ENCODE peak calls at places on chromosomes 11 and 22, in four cellular contexts. One of them, this sample, is unnamed.

GRCh38 chr22:38109391-38110000 is 988 bp downstream of the BAIAP2L2 start:
- DNase-seq in mucosa of descending colon: no peak
- DNase-seq in mammary epithelial cell: no peak
- DNase-seq in SK-N-SH: no peak
- DNase-seq in this sample: no peak

GRCh38 chr11:87391501-87391900 is 353.8 kb downstream of the TMEM135 start:
- DNase-seq in mammary epithelial cell: no peak
- DNase-seq in mucosa of descending colon: no peak
- DNase-seq in SK-N-SH: no peak
- DNase-seq in this sample: no peak

GRCh38 chr22:31230155-31230870 is 18.2 kb downstream of the LIMK2 start:
- DNase-seq in mammary epithelial cell: no peak
- DNase-seq in mucosa of descending colon: no peak
- DNase-seq in SK-N-SH: no peak
- DNase-seq in this sample: no peak

GRCh38 chr22:35455529-35455928 is 55.6 kb downstream of the MCM5 start:
- DNase-seq in mammary epithelial cell: no peak
- DNase-seq in mucosa of descending colon: no peak
- DNase-seq in SK-N-SH: no peak
- DNase-seq in this sample: no peak

GRCh38 chr11:112004389-112004788 is 20.8 kb upstream of the DLAT start:
- DNase-seq in mucosa of descending colon: no peak
- DNase-seq in mammary epithelial cell: no peak
- DNase-seq in SK-N-SH: peak; percentile 28
- DNase-seq in this sample: peak; percentile 2

GRCh38 chr22:41772645-41773044 is 27.8 kb upstream of the CCDC134 start:
- DNase-seq in SK-N-SH: no peak
- DNase-seq in mammary epithelial cell: peak; percentile 52
- DNase-seq in mucosa of descending colon: no peak
- DNase-seq in this sample: peak; percentile 16

GRCh38 chr11:124739479-124740276 is at the start of gene NRGN:
- DNase-seq in mucosa of descending colon: peak; percentile 92
- DNase-seq in mammary epithelial cell: peak; percentile 81
- DNase-seq in SK-N-SH: peak; percentile 98
- DNase-seq in this sample: peak; percentile 91

GRCh38 chr11:67648140-67648795 is 2.3 kb downstream of the ACY3 start:
- DNase-seq in SK-N-SH: no peak
- DNase-seq in mucosa of descending colon: peak; percentile 70
- DNase-seq in mammary epithelial cell: no peak
- DNase-seq in this sample: no peak

GRCh38 chr11:124841765-124842700 is 23.2 kb upstream of the ROBO3 start:
- DNase-seq in mammary epithelial cell: no peak
- DNase-seq in SK-N-SH: no peak
- DNase-seq in mucosa of descending colon: no peak
- DNase-seq in this sample: no peak

GRCh38 chr11:6608011-6608410 is 4.0 kb downstream of the TAF10 start:
- DNase-seq in mammary epithelial cell: no peak
- DNase-seq in mucosa of descending colon: no peak
- DNase-seq in SK-N-SH: no peak
- DNase-seq in this sample: no peak

GRCh38 chr11:93740031-93740801 is 1.1 kb downstream of the TAF1D start:
- DNase-seq in mammary epithelial cell: peak; percentile 79
- DNase-seq in mucosa of descending colon: peak; percentile 63
- DNase-seq in SK-N-SH: no peak
- DNase-seq in this sample: peak; percentile 26

GRCh38 chr22:30920407-30920806 is 48.2 kb downstream of the MORC2 start:
- DNase-seq in mammary epithelial cell: peak; percentile 52
- DNase-seq in SK-N-SH: peak; percentile 84
- DNase-seq in mucosa of descending colon: peak; percentile 68
- DNase-seq in this sample: peak; percentile 65

GRCh38 chr11:107561688-107562087 is 3.8 kb downstream of the ALKBH8 start:
- DNase-seq in SK-N-SH: no peak
- DNase-seq in mucosa of descending colon: no peak
- DNase-seq in mammary epithelial cell: peak; percentile 87
- DNase-seq in this sample: peak; percentile 49

GRCh38 chr11:133338588-133338987 is 193.7 kb downstream of the OPCML start:
- DNase-seq in SK-N-SH: no peak
- DNase-seq in mucosa of descending colon: no peak
- DNase-seq in mammary epithelial cell: no peak
- DNase-seq in this sample: no peak

GRCh38 chr11:8928981-8929615 is 3.6 kb downstream of the C11orf16 start:
- DNase-seq in mucosa of descending colon: no peak
- DNase-seq in mammary epithelial cell: peak; percentile 48
- DNase-seq in SK-N-SH: no peak
- DNase-seq in this sample: no peak

GRCh38 chr22:48567213-48567975 is 1260.3 kb downstream of the BRD1 start:
- DNase-seq in SK-N-SH: peak; percentile 83
- DNase-seq in mammary epithelial cell: no peak
- DNase-seq in mucosa of descending colon: peak; percentile 17
- DNase-seq in this sample: no peak

DNA sequence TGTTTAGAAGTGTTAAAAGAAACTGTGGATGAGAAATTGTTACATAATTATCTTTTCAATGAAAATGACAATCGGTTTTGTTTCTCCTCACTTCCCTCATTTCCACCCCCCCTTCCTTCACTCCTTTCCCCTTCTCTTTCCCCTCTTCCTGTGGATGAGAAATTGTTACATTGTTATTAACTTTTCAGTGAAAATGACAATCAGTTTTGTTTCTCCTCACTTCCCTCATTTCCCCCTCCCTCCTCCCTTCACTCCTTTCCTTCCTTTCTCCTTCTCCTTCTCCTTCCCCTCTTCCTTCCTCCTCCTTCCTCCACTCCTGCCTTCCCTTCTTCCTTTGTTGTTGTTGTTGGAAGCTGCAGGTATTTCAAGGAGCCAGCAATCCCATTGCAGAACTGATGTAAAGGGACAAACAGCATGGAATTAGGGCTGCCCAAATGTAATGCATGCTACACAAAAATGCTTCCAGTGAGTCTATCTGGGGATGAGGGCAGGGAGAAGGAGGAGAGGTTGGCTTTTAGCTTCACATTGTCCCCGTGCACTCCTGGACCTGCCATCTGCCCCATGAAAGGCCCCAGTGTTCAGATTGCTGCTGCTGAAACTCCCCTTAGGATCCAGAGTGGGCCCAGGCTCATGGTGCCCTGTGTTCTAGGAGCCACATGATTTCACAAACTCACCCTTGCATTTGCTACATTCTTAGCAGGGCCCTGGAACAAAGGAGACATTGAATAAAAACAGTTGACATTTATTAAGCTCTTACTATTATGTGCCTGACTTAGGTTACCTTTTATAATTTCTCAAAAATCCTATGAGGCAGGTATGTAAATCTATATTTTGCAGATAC is 133.0 kb upstream of the TIMP3 start:
- DNase-seq in SK-N-SH: no peak
- DNase-seq in mammary epithelial cell: no peak
- DNase-seq in mucosa of descending colon: no peak
- DNase-seq in this sample: no peak
- H3K4me3 ChIP-seq in SK-N-SH: no peak overlapping the region
- H3K4me3 ChIP-seq in mammary epithelial cell: no peak overlapping the region
- H3K4me3 ChIP-seq in mucosa of descending colon: no peak overlapping the region
- H3K4me3 ChIP-seq in this sample: no peak overlapping the region

GRCh38 chr11:46669606-46670243 is 30.7 kb downstream of the ARHGAP1 start:
- DNase-seq in mammary epithelial cell: no peak
- DNase-seq in mucosa of descending colon: no peak
- DNase-seq in SK-N-SH: peak; percentile 49
- DNase-seq in this sample: no peak
- H3K36me3 ChIP-seq in mammary epithelial cell: peaks cover 28% of the 10 kb centered on the region
- H3K36me3 ChIP-seq in mucosa of descending colon: peaks cover 11% of the 10 kb centered on the region
- H3K36me3 ChIP-seq in SK-N-SH: peaks cover 39% of the 10 kb centered on the region
- H3K36me3 ChIP-seq in this sample: peaks cover 40% of the 10 kb centered on the region

GRCh38 chr11:70040452-70040851 is 37.7 kb upstream of the ANO1 start:
- DNase-seq in mucosa of descending colon: no peak
- DNase-seq in mammary epithelial cell: no peak
- DNase-seq in SK-N-SH: no peak
- DNase-seq in this sample: no peak

GRCh38 chr11:70038034-70038834 is 39.9 kb upstream of the ANO1 start:
- DNase-seq in mucosa of descending colon: no peak
- DNase-seq in SK-N-SH: no peak
- DNase-seq in mammary epithelial cell: no peak
- DNase-seq in this sample: no peak

GRCh38 chr11:70043482-70043881 is 34.6 kb upstream of the ANO1 start:
- DNase-seq in mammary epithelial cell: no peak
- DNase-seq in SK-N-SH: no peak
- DNase-seq in mucosa of descending colon: no peak
- DNase-seq in this sample: no peak

GRCh38 chr11:70036971-70037882 is 40.9 kb upstream of the ANO1 start:
- DNase-seq in mammary epithelial cell: no peak
- DNase-seq in SK-N-SH: no peak
- DNase-seq in mucosa of descending colon: no peak
- DNase-seq in this sample: no peak

DNA sequence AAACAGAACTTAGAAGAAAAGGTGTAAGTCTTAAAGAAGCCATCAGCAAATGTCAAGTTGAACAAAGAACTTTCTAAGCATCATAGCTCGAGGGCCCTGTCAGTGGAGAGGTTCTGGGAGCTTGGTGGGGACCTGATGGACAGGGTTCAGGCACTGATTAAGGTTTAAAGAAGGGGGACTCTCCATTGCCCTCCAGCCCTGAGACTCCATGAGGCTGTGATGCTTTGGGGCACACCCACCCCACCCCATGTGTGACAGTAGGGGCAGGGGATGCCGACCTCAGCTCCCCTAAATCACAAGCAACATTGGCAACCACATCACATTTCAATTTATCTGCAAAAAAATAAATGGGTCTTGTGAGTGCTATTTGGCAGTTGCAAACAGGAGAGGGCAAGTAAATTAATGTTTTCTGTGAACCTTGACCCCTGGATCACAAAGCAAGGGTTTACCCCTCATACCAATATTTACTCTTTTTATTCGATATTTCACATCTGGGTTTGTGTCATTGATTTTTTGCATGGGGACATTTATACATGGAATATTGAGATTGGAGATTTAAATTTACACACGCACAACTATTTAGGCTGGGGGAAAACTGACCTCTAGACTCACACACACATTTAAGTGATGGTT is 37.1 kb upstream of the ANO1 start:
- DNase-seq in SK-N-SH: no peak
- DNase-seq in mammary epithelial cell: no peak
- DNase-seq in mucosa of descending colon: no peak
- DNase-seq in this sample: no peak
- H3K9me3 ChIP-seq in SK-N-SH: peaks cover 18% of the 10 kb centered on the region
- H3K9me3 ChIP-seq in mammary epithelial cell: peaks cover 30% of the 10 kb centered on the region
- H3K9me3 ChIP-seq in mucosa of descending colon: peaks cover 13% of the 10 kb centered on the region
- H3K9me3 ChIP-seq in this sample: peaks cover 35% of the 10 kb centered on the region

GRCh38 chr11:30017467-30017895 is 651 bp upstream of the KCNA4 start:
- DNase-seq in SK-N-SH: no peak
- DNase-seq in mucosa of descending colon: no peak
- DNase-seq in mammary epithelial cell: no peak
- DNase-seq in this sample: no peak

GRCh38 chr11:30012346-30012745 is 4.5 kb downstream of the KCNA4 start:
- DNase-seq in mucosa of descending colon: no peak
- DNase-seq in mammary epithelial cell: no peak
- DNase-seq in SK-N-SH: no peak
- DNase-seq in this sample: no peak

GRCh38 chr11:30018443-30018842 is 1.6 kb upstream of the KCNA4 start:
- DNase-seq in mucosa of descending colon: peak; percentile 45
- DNase-seq in mammary epithelial cell: no peak
- DNase-seq in SK-N-SH: no peak
- DNase-seq in this sample: no peak

GRCh38 chr11:30016588-30017363 is at the start of gene KCNA4:
- DNase-seq in mammary epithelial cell: no peak
- DNase-seq in mucosa of descending colon: no peak
- DNase-seq in SK-N-SH: peak; percentile 66
- DNase-seq in this sample: peak; percentile 8

GRCh38 chr11:30015725-30016449 is 943 bp downstream of the KCNA4 start:
- DNase-seq in mammary epithelial cell: no peak
- DNase-seq in mucosa of descending colon: no peak
- DNase-seq in SK-N-SH: peak; percentile 16
- DNase-seq in this sample: no peak
- H3K4me3 ChIP-seq in mammary epithelial cell: no peak overlapping the region
- H3K4me3 ChIP-seq in mucosa of descending colon: no peak overlapping the region
- H3K4me3 ChIP-seq in SK-N-SH: no peak overlapping the region
- H3K4me3 ChIP-seq in this sample: no peak overlapping the region

DNA sequence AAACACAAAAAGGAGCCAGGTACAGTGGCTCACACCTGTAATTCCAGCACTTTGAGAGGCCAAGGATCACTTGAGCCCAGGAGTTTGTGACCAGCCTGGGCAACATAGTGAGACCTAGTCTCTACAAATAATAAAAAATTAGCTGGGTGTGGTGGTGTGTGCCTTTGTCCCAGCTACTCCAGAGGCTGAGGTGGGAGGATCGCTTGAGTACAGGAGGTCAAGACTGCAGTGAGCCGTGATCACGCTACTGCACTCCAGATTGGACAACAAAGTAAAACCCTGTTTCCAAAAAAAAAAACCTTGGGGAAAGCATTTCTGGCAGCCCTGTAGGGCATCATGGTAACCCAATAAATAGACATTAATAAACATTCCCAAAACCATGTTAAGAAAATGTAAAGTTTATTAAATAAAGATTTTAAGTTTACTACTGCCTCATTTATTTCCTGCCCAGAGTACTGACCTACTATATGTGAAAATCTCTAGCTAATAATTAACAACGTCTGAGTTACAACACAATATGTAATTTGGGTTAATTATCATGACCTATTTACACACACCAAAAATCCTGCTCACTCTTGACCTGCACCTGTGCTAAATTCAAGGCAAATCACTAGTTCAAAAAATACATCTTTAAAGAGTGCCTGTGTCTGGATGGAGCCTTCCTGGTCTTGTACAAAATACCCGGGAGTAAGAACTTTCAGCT is 8.4 kb downstream of the EEF1G start:
- DNase-seq in SK-N-SH: no peak
- DNase-seq in mammary epithelial cell: no peak
- DNase-seq in mucosa of descending colon: peak; percentile 12
- DNase-seq in this sample: no peak
- H3K36me3 ChIP-seq in SK-N-SH: peaks cover 66% of the 10 kb centered on the region
- H3K36me3 ChIP-seq in mammary epithelial cell: peaks cover 46% of the 10 kb centered on the region
- H3K36me3 ChIP-seq in mucosa of descending colon: peaks cover 6% of the 10 kb centered on the region
- H3K36me3 ChIP-seq in this sample: peaks cover 88% of the 10 kb centered on the region

GRCh38 chr11:120324932-120325810 is at the start of gene TLCD5:
- DNase-seq in SK-N-SH: peak; percentile 93
- DNase-seq in mammary epithelial cell: peak; percentile 60
- DNase-seq in mucosa of descending colon: peak; percentile 67
- DNase-seq in this sample: peak; percentile 86
- H3K9me3 ChIP-seq in SK-N-SH: no peaks in the 10 kb centered on the region
- H3K9me3 ChIP-seq in mammary epithelial cell: no peaks in the 10 kb centered on the region
- H3K9me3 ChIP-seq in mucosa of descending colon: no peaks in the 10 kb centered on the region
- H3K9me3 ChIP-seq in this sample: no peaks in the 10 kb centered on the region

GRCh38 chr22:43272869-43273318 is 70.3 kb downstream of the SCUBE1 start:
- DNase-seq in mammary epithelial cell: no peak
- DNase-seq in SK-N-SH: no peak
- DNase-seq in mucosa of descending colon: no peak
- DNase-seq in this sample: no peak
- H3K4me3 ChIP-seq in mammary epithelial cell: no peak overlapping the region
- H3K4me3 ChIP-seq in SK-N-SH: no peak overlapping the region
- H3K4me3 ChIP-seq in mucosa of descending colon: no peak overlapping the region
- H3K4me3 ChIP-seq in this sample: no peak overlapping the region

GRCh38 chr22:46676479-46676878 is 56.3 kb downstream of the GRAMD4 start:
- DNase-seq in mucosa of descending colon: no peak
- DNase-seq in SK-N-SH: no peak
- DNase-seq in mammary epithelial cell: no peak
- DNase-seq in this sample: no peak
- H3K36me3 ChIP-seq in mucosa of descending colon: no peaks in the 10 kb centered on the region
- H3K36me3 ChIP-seq in SK-N-SH: no peaks in the 10 kb centered on the region
- H3K36me3 ChIP-seq in mammary epithelial cell: no peaks in the 10 kb centered on the region
- H3K36me3 ChIP-seq in this sample: no peaks in the 10 kb centered on the region

This sample was measured in MG63.